ENCODE peak calls at places on chromosome 4, in eight cellular contexts. P is A549, M is H1, T is NB4, H is K562, D is endothelial cell of umbilical vein, Y is HepG2, B is GM12878. I is an unnamed sample.

GRCh38 chr4:108592674-108592986 is 27.7 kb upstream of the RPL34 start:
- DNase-seq in P (no peak), M (no peak), T (no peak), H (no peak), D (peak), Y (peak), B (no peak), I (no peak)

GRCh38 chr4:173227753-173228152 is 59.1 kb downstream of the GALNT7 start:
- DNase-seq in P (no peak), M (no peak), T (peak), H (no peak), D (no peak), Y (no peak), B (no peak), I (no peak)

GRCh38 chr4:107643021-107643420 is 77.0 kb downstream of the PAPSS1 start:
- DNase-seq in P (no peak), M (no peak), T (no peak), H (no peak), D (no peak), Y (no peak), B (no peak), I (no peak)

GRCh38 chr4:41549469-41549868 is 11.5 kb downstream of the LIMCH1 start:
- DNase-seq in P (no peak), M (no peak), T (no peak), H (no peak), D (no peak), Y (no peak), B (no peak), I (no peak)

GRCh38 chr4:87236851-87237250 is 16.4 kb upstream of the KLHL8 start:
- DNase-seq in P (no peak), M (no peak), T (no peak), H (no peak), D (no peak), Y (peak), B (no peak), I (no peak)

GRCh38 chr4:44194365-44194764 is 254.2 kb downstream of the KCTD8 start:
- DNase-seq in P (no peak), M (no peak), T (no peak), H (no peak), D (peak), Y (no peak), B (no peak), I (no peak)

GRCh38 chr4:152590179-152591031 is 54.5 kb upstream of the FBXW7 start:
- DNase-seq in P (no peak), M (no peak), T (no peak), H (no peak), D (no peak), Y (no peak), B (no peak), I (no peak)

GRCh38 chr4:183962413-183962812 is 57.3 kb downstream of the STOX2 start:
- DNase-seq in P (no peak), M (no peak), T (no peak), H (no peak), D (no peak), Y (no peak), B (no peak), I (no peak)

GRCh38 chr4:73862357-73862756 is 6.8 kb upstream of the CXCL1 start:
- DNase-seq in P (no peak), M (no peak), T (no peak), H (no peak), D (peak), Y (no peak), B (no peak), I (no peak)

GRCh38 chr4:75630174-75630931 is at the start of gene CDKL2:
- DNase-seq in P (peak), M (peak), T (no peak), H (no peak), D (peak), Y (no peak), B (peak), I (peak)

GRCh38 chr4:80694178-80694577 is 336.3 kb upstream of the BMP3 start:
- DNase-seq in P (no peak), M (no peak), T (no peak), H (no peak), D (no peak), Y (peak), B (no peak), I (no peak)

GRCh38 chr4:14069871-14070270 is 442.3 kb upstream of the BOD1L1 start:
- DNase-seq in P (no peak), M (no peak), T (no peak), H (no peak), D (no peak), Y (no peak), B (no peak), I (no peak)

GRCh38 chr4:53003959-53004358 is 141.8 kb downstream of the RASL11B start:
- DNase-seq in P (no peak), M (no peak), T (no peak), H (no peak), D (no peak), Y (no peak), B (no peak), I (no peak)

GRCh38 chr4:6781113-6781512 is 1.4 kb upstream of the KIAA0232 start:
- DNase-seq in P (no peak), M (no peak), T (no peak), H (no peak), D (no peak), Y (no peak), B (no peak), I (no peak)

GRCh38 chr4:134936014-134936413 is 734.4 kb upstream of the PABPC4L start:
- DNase-seq in P (no peak), M (no peak), T (no peak), H (no peak), D (no peak), Y (no peak), B (no peak), I (no peak)

GRCh38 chr4:5330339-5330738 is 279.1 kb downstream of the STK32B start:
- DNase-seq in P (no peak), M (no peak), T (no peak), H (no peak), D (no peak), Y (no peak), B (no peak), I (no peak)

GRCh38 chr4:17535906-17536305 is 20.9 kb downstream of the CLRN2 start:
- DNase-seq in P (peak), M (no peak), T (peak), H (peak), D (no peak), Y (peak), B (no peak), I (peak)

GRCh38 chr4:165493359-165493758 is 114.6 kb downstream of the CPE start:
- DNase-seq in P (peak), M (peak), T (peak), H (peak), D (peak), Y (peak), B (no peak), I (peak)

GRCh38 chr4:25221377-25221776 is 12.5 kb upstream of the PI4K2B start:
- DNase-seq in P (no peak), M (no peak), T (no peak), H (no peak), D (no peak), Y (no peak), B (no peak), I (no peak)

GRCh38 chr4:25229804-25230203 is 4.0 kb upstream of the PI4K2B start:
- DNase-seq in P (no peak), M (no peak), T (no peak), H (no peak), D (no peak), Y (no peak), B (no peak), I (no peak)

DNA sequence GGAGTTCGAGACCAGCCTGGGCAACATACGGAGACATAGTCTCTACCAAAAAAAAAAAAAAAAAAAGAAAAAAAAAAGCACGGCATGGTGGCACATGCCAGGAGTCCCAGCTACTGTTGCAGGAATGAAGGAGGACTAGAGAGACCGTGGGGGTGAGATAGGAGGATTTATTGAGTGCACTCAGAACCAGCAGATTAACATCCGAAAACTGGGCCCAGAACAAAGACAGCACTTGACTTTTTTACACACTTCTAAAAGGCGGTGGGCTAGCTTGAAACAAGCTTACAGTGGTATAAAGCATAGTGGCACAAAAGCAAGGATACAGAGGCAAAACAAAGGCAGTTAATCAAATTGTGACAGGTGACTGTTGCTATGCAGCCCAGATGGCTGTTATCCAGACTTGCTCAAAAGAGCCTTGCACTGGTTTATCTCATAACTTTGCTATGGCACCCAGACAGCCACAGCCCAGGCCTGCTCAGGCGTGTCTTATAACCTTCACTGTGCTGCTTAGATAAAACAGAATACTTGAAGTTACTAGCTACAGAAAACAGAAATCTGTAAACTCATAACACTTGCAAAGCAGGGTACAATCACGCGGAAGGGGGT is 10.0 kb upstream of the PI4K2B start:
- DNase-seq in P (peak), M (peak), T (peak), H (peak), D (peak), Y (no peak), B (no peak), I (peak)
- TF ChIP-seq MAX in P (no peak), M (peak), T (no peak), H (no peak), D (no peak), Y (no peak), B (no peak), I (peak)

DNA sequence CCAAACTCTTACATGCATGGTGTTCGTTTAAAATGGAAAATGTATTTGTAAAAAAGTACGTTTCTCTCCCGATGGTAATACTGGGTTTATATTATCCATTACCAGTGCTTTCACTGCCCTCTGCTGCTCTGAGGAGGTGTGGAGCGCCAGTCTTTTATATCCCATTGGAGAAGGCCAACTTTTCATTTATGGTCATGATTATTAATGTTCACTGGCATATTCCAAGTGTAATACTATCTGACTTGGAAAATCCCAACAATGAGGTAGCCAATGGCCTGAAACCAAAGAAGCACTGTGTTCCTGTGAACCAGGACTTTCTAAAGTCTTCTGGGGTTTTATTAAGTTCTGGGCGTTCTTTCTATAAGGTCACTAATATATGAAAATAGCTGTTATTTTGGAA is 80.7 kb downstream of the SYNPO2 start:
- DNase-seq in P (peak), M (no peak), T (peak), H (peak), D (peak), Y (peak), B (no peak), I (peak)
- TF ChIP-seq POLR2A in P (no peak), M (no peak), T (no peak), H (no peak), D (no peak), Y (no peak), B (no peak), I (no peak)

DNA sequence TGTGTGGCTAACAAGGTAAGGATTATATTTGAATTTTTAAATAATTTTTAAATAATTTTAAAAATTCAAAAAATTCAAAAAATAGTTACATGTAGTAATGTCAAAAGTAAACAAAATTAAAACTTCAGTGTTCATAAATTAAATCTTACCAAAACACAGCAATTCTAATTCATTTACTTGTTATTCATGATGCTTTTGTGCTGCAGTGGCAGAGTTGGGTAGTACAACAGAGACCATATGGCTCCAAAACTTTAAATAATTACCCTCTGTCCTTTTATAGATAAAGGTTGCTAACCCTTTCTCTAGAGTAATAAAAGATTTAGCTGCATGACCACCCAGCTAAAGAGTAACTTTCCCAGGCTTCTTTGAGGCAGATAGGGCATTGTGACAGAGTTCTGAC is 1355.6 kb downstream of the FSTL5 start:
- DNase-seq in P (no peak), M (no peak), T (no peak), H (no peak), D (no peak), Y (no peak), B (no peak), I (no peak)
- TF ChIP-seq CTCF in P (no peak), M (no peak), T (no peak), H (no peak), D (no peak), Y (no peak), B (no peak), I (peak)

DNA sequence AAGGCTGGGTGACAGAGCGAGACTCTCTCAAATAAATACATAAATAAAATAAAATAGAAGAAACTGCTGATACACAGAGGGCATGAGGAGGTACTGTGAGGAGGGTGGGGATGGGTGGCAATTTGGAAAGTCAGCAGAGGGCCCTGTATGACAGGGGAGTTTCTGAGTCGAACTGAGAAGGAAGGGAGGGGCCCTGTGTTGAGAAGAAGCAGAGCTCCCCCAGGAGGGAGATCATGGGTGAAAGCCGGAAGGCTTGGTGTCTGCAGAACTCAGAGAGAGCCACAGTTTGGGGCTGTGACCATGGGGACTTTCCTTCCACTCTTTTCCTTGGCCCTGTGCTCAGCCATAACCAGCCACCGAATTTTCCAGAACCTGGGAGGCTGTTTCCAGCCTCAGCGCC is 24.8 kb upstream of the AFAP1 start:
- DNase-seq in P (no peak), M (no peak), T (no peak), H (peak), D (no peak), Y (no peak), B (no peak), I (no peak)
- TF ChIP-seq MAX in P (no peak), M (no peak), T (no peak), H (no peak), D (no peak), Y (no peak), B (no peak), I (no peak)

I was measured in HCT116.